ENCODE peak calls at places on chromosome 4, in seven cellular contexts. W is astrocyte, S is PC-3, F is MM.1S, J is PC-9, O is HCT116, K is H1. I is an unnamed sample.

GRCh38 chr4:81905966-81906365 is 434.3 kb upstream of the RASGEF1B start:
- DNase-seq in F (peak; percentile 31), S (no peak), K (no peak), J (no peak), W (no peak), O (no peak), I (no peak)

GRCh38 chr4:75289843-75290616 is 224.2 kb downstream of the RCHY1 start:
- DNase-seq in S (peak; percentile 52), J (no peak), O (peak; percentile 47), F (peak; percentile 78), W (no peak), K (peak; percentile 52), I (no peak)

GRCh38 chr4:13640149-13640671 is 12.7 kb upstream of the BOD1L1 start:
- DNase-seq in W (peak; percentile 72), J (peak; percentile 82), F (no peak), K (no peak), O (no peak), S (peak; percentile 92), I (peak; percentile 50)

GRCh38 chr4:17027495-17027894 is 129.1 kb upstream of the LDB2 start:
- DNase-seq in W (peak; percentile 99), J (no peak), S (peak; percentile 67), F (no peak), O (peak; percentile 73), K (no peak), I (no peak)

GRCh38 chr4:37780444-37781133 is 45.9 kb upstream of the PGM2 start:
- DNase-seq in O (no peak), J (no peak), S (no peak), W (no peak), K (no peak), F (peak; percentile 39), I (no peak)

GRCh38 chr4:128332086-128332485 is 44.5 kb upstream of the PGRMC2 start:
- DNase-seq in S (no peak), F (no peak), W (peak; percentile 68), J (no peak), K (no peak), O (no peak), I (no peak)

GRCh38 chr4:44196796-44197195 is 251.8 kb downstream of the KCTD8 start:
- DNase-seq in J (no peak), W (no peak), S (no peak), O (no peak), K (no peak), F (no peak), I (no peak)

GRCh38 chr4:105520819-105521790 is 31.3 kb upstream of the ARHGEF38 start:
- DNase-seq in O (peak; percentile 32), F (peak; percentile 63), J (no peak), S (peak; percentile 61), W (peak; percentile 14), K (no peak), I (peak; percentile 47)

GRCh38 chr4:187799735-187800134 is 195.8 kb upstream of the ZFP42 start:
- DNase-seq in F (peak; percentile 84), S (no peak), O (no peak), J (no peak), W (no peak), K (no peak), I (no peak)

GRCh38 chr4:70903282-70903603 is 1.1 kb downstream of the MOB1B start:
- DNase-seq in J (no peak), W (no peak), S (peak; percentile 18), O (no peak), K (no peak), F (no peak), I (no peak)

GRCh38 chr4:147560632-147561031 is 56.6 kb upstream of the TMEM184C start:
- DNase-seq in O (no peak), J (no peak), F (no peak), W (no peak), K (no peak), S (peak; percentile 28), I (no peak)

GRCh38 chr4:46404961-46405360 is 15.0 kb upstream of the GABRA2 start:
- DNase-seq in W (no peak), F (peak; percentile 57), K (peak; percentile 49), S (peak; percentile 3), J (no peak), O (no peak), I (no peak)

GRCh38 chr4:44186096-44186849 is 262.3 kb downstream of the KCTD8 start:
- DNase-seq in F (no peak), W (no peak), K (no peak), J (no peak), O (no peak), S (no peak), I (no peak)

DNA sequence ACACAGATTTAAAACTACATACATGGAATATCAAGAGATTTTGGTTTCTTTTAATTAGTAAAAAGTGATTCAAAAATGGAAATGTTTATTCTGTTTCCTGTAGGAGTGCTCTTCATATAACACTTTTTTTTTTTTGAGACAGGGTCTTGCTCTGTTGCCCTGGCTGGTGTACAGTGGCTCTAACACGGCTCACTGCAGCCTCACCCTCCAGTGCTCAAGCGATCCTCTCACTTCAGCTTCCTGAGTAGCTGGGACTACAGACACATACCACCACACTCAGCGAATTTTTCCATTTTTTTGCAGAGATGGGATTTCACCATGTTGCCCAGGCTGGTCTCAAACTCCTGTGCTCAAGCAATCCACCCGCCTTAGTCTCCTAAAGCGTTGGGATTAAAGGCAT is 76.3 kb downstream of the RPS3A start:
- DNase-seq in W (no peak), O (no peak), F (no peak), K (no peak), S (no peak), J (no peak), I (no peak)
- TF ChIP-seq EZH2 in W (no peak), O (no peak), F (no peak), K (no peak), S (no peak), J (no peak), I (no peak)

DNA sequence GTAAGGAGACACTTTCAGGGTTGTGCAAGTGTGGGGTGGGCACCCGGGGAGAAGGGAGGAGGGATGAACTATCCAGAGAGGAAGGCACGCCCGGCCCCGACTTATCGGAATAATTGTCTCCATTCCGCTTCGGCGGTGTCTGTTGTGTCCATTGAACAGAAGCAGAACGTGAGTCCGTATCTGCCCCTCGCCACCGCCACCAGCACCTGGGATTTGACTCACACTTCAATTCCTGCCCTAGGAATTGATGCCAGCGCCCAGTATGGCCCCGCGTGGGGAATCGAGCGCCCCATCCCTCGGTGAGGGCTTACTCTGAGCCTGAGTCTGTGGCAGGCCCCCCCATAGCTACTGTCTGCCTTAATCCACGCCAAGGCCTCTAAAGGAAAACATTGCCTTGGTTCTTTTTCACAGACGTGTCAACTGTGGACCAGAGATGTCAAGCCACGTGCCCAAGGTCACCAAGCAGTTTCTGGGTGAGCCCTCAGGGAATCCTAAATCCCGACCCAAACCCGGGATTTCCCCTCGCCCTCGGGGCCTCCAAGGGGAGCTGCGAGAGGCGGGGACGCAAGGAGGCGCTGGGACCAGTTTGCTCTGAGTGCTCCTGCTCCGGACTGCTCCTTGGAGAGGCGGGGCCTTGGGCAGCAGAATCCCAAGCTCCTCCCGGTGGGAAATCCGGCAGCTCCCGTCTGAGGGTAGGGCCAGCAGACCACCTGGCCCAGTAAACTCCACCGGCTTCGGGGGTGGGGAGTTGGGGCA is 12.9 kb downstream of the MSX1 start:
- DNase-seq in F (no peak), K (peak; percentile 78), W (no peak), J (no peak), O (no peak), S (no peak), I (no peak)
- TF ChIP-seq EZH2 in F (no peak), K (peak; percentile 72), W (peak; percentile 88), J (no peak), O (no peak), S (no peak), I (no peak)

GRCh38 chr4:89588366-89588765 is 248.6 kb downstream of the SNCA start:
- DNase-seq in F (no peak), K (no peak), J (no peak), O (no peak), S (no peak), W (no peak), I (no peak)

GRCh38 chr4:89586864-89587263 is 250.1 kb downstream of the SNCA start:
- DNase-seq in J (no peak), O (peak; percentile 7), W (no peak), S (peak; percentile 27), F (no peak), K (no peak), I (no peak)

GRCh38 chr4:89583106-89583505 is 253.9 kb downstream of the SNCA start:
- DNase-seq in W (no peak), K (no peak), F (no peak), S (no peak), J (no peak), O (no peak), I (no peak)

GRCh38 chr4:89587364-89587763 is 249.6 kb downstream of the SNCA start:
- DNase-seq in O (no peak), K (no peak), J (no peak), W (no peak), S (no peak), F (no peak), I (no peak)

GRCh38 chr4:89586318-89586717 is 250.6 kb downstream of the SNCA start:
- DNase-seq in F (no peak), O (no peak), S (no peak), J (no peak), K (no peak), W (no peak), I (no peak)
- TF ChIP-seq EZH2 in F (no peak), O (no peak), S (no peak), J (no peak), K (no peak), W (no peak), I (no peak)

DNA sequence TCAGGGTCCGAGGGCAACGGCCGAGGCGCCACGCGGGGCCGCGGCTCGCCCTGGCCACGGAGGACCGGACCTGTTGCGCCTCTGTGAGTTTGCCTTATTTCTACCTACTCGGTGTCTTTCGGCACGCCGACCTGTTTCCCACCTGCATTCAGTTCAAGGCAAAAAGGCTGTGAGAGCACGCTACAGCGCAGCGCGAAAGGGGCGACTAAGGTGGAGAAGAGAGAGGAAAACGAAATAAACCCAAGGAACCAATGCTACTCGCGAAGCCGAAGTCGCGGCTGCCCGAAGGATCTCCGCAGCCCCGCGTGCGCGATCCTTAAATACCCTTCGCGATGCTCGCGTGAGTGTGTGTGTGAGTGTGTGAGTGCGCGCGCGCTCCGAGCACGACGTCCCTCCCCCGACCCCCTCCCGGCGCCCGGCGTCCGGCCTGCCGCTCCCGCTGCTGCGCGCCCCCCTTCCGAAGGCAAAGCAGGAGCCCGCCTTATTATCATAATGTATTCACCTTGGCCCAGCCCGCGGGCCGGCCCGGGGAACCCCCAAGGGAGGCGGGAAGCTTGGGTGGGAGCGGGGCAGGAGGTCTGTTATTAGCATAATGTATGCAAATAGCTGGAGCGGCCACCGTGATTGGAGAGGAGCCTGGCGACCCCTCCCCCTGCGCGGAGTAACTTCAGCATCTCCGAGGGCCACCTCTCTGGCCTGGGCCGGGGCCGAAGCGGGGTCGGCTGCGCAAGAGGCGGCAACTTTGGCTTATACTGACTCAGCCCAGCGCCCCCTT is at the start of gene COL25A1:
- DNase-seq in O (no peak), W (peak; percentile 57), K (peak; percentile 90), S (no peak), J (no peak), F (peak; percentile 78), I (no peak)
- TF ChIP-seq EZH2 in O (no peak), W (peak; percentile 38), K (peak; percentile 48), S (no peak), J (no peak), F (no peak), I (no peak)

I was measured in SK-N-MC.